ENCODE peak calls at places on chromosomes 1 and 21, in four cellular contexts. One of them, this sample, is unnamed.

GRCh38 chr1:178091986-178092745 is 1.7 kb upstream of the RASAL2 start:
- DNase-seq in GM12878: no peak
- DNase-seq in K562: no peak
- DNase-seq in HL-60: no peak
- DNase-seq in this sample: no peak

GRCh38 chr1:10446790-10447422 is 2.9 kb upstream of the CORT start:
- DNase-seq in GM12878: no peak
- DNase-seq in HL-60: no peak
- DNase-seq in K562: no peak
- DNase-seq in this sample: no peak

GRCh38 chr1:165369255-165369848 is 12.8 kb upstream of the LMX1A start:
- DNase-seq in K562: peak
- DNase-seq in GM12878: no peak
- DNase-seq in HL-60: peak
- DNase-seq in this sample: no peak

GRCh38 chr1:6612641-6613360 is 730 bp upstream of the PHF13 start:
- DNase-seq in K562: peak
- DNase-seq in GM12878: no peak
- DNase-seq in HL-60: peak
- DNase-seq in this sample: peak

GRCh38 chr1:78441921-78442320 is 48.9 kb upstream of the PTGFR start:
- DNase-seq in GM12878: no peak
- DNase-seq in K562: no peak
- DNase-seq in HL-60: no peak
- DNase-seq in this sample: no peak

GRCh38 chr1:152185544-152186391 is 26.7 kb upstream of the RPTN start:
- DNase-seq in GM12878: no peak
- DNase-seq in K562: peak
- DNase-seq in HL-60: peak
- DNase-seq in this sample: peak

GRCh38 chr1:6385673-6386191 is 7.8 kb downstream of the ACOT7 start:
- DNase-seq in GM12878: no peak
- DNase-seq in K562: no peak
- DNase-seq in HL-60: no peak
- DNase-seq in this sample: no peak

GRCh38 chr1:188670837-188671236 is 1806.8 kb downstream of the BRINP3 start:
- DNase-seq in K562: no peak
- DNase-seq in GM12878: no peak
- DNase-seq in HL-60: no peak
- DNase-seq in this sample: no peak

GRCh38 chr1:115373305-115373704 is 35.3 kb upstream of the NGF start:
- DNase-seq in HL-60: peak
- DNase-seq in K562: no peak
- DNase-seq in GM12878: no peak
- DNase-seq in this sample: no peak

DNA sequence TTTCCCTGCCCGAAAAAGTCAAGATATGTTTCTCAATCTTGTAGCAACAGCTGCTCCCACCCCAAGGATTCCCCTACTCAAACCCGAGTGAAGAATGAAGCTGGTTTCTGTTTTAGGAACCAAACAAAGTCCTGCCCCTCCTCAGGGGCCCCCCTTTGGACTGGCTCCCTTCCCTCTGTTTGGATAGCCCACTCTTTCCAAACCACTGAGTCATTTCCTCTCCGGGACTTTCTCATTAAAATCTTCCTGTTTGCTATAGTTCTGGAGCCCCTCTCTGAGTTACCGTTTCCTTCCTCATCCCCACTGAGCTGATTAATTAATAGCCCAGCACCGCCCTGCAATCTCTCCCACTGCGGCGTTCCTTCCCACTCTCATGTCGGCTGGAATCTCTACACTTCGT is 101.0 kb downstream of the TSEN15 start:
- DNase-seq in K562: no peak
- DNase-seq in HL-60: peak
- DNase-seq in GM12878: no peak
- DNase-seq in this sample: no peak
- TF ChIP-seq SPI1 in K562: no peak
- TF ChIP-seq SPI1 in HL-60: no peak
- TF ChIP-seq SPI1 in GM12878: no peak
- TF ChIP-seq SPI1 in this sample: no peak

GRCh38 chr21:18646114-18646513 is 242.5 kb upstream of the TMPRSS15 start:
- DNase-seq in GM12878: no peak
- DNase-seq in HL-60: no peak
- DNase-seq in K562: no peak
- DNase-seq in this sample: no peak
- TF ChIP-seq POLR2AphosphoS5 in GM12878: no peak
- TF ChIP-seq POLR2AphosphoS5 in HL-60: no peak
- TF ChIP-seq POLR2AphosphoS5 in K562: no peak
- TF ChIP-seq POLR2AphosphoS5 in this sample: no peak

DNA sequence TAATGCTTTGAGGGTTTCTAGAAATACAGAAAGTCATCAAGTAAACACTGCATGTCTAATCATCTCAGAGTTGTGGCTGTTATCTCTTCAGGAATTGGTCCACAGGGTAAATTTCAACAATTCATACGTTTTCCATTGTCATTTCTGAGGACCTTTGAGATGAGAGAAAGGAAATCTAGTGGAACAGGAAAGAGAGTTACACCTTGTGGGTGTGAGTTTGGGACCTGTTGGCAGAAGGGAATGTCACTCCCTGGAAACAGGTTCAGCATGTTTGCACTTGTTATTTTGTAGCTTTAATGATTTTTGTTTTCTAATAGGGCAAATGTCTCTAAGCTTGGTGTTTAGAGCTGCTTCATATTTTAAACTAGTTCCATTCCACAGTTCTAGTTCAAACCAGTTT is 5.5 kb downstream of the TMEM167B start:
- DNase-seq in HL-60: no peak
- DNase-seq in GM12878: no peak
- DNase-seq in K562: no peak
- DNase-seq in this sample: no peak
- TF ChIP-seq SPI1 in HL-60: no peak
- TF ChIP-seq SPI1 in GM12878: no peak
- TF ChIP-seq SPI1 in K562: no peak
- TF ChIP-seq SPI1 in this sample: no peak

GRCh38 chr21:45178072-45178608 is 103.8 kb downstream of the ADARB1 start:
- DNase-seq in K562: no peak
- DNase-seq in HL-60: no peak
- DNase-seq in GM12878: no peak
- DNase-seq in this sample: no peak
- TF ChIP-seq POLR2AphosphoS5 in K562: no peak
- TF ChIP-seq POLR2AphosphoS5 in HL-60: no peak
- TF ChIP-seq POLR2AphosphoS5 in GM12878: no peak
- TF ChIP-seq POLR2AphosphoS5 in this sample: no peak

This sample was measured in GM12891.